ENCODE peak calls at places on chromosome 18, in nine cellular contexts. One of them, this sample, is unnamed.
A peak's percentile ranks its signal among the peaks of the same experiment; 100 is the strongest.

GRCh38 chr18:50096766-50097435 is 98.0 kb downstream of the MYO5B start:
- DNase-seq in fibroblast of lung: no peak
- DNase-seq in heart right ventricle: no peak
- DNase-seq in tibial artery: no peak
- DNase-seq in left lung: no peak
- DNase-seq in body of pancreas: peak; percentile 89
- DNase-seq in Peyer's patch: no peak
- DNase-seq in cardiac muscle cell: no peak
- DNase-seq in adrenal gland: no peak
- DNase-seq in this sample: no peak

GRCh38 chr18:58993260-58993659 is 128.6 kb downstream of the ZNF532 start:
- DNase-seq in fibroblast of lung: peak; percentile 93
- DNase-seq in heart right ventricle: peak; percentile 47
- DNase-seq in tibial artery: no peak
- DNase-seq in left lung: no peak
- DNase-seq in body of pancreas: no peak
- DNase-seq in Peyer's patch: no peak
- DNase-seq in cardiac muscle cell: peak; percentile 91
- DNase-seq in adrenal gland: no peak
- DNase-seq in this sample: no peak

GRCh38 chr18:49563130-49563540 is 1.3 kb downstream of the LIPG start:
- DNase-seq in fibroblast of lung: peak; percentile 57
- DNase-seq in heart right ventricle: no peak
- DNase-seq in tibial artery: no peak
- DNase-seq in left lung: no peak
- DNase-seq in body of pancreas: no peak
- DNase-seq in Peyer's patch: no peak
- DNase-seq in cardiac muscle cell: peak; percentile 21
- DNase-seq in adrenal gland: no peak
- DNase-seq in this sample: no peak

GRCh38 chr18:59517446-59518171 is 158.5 kb upstream of the LMAN1 start:
- DNase-seq in fibroblast of lung: peak; percentile 22
- DNase-seq in heart right ventricle: peak; percentile 25
- DNase-seq in tibial artery: no peak
- DNase-seq in left lung: no peak
- DNase-seq in body of pancreas: no peak
- DNase-seq in Peyer's patch: no peak
- DNase-seq in cardiac muscle cell: peak; percentile 33
- DNase-seq in adrenal gland: no peak
- DNase-seq in this sample: no peak

GRCh38 chr18:21110667-21111350 is 804 bp downstream of the ROCK1 start:
- DNase-seq in fibroblast of lung: peak; percentile 54
- DNase-seq in heart right ventricle: peak; percentile 25
- DNase-seq in tibial artery: peak; percentile 69
- DNase-seq in left lung: peak; percentile 92
- DNase-seq in body of pancreas: peak; percentile 55
- DNase-seq in Peyer's patch: peak; percentile 84
- DNase-seq in cardiac muscle cell: peak; percentile 38
- DNase-seq in adrenal gland: peak; percentile 41
- DNase-seq in this sample: peak; percentile 46

GRCh38 chr18:3319399-3319798 is 57.5 kb downstream of the MYL12B start:
- DNase-seq in fibroblast of lung: peak; percentile 49
- DNase-seq in heart right ventricle: no peak
- DNase-seq in tibial artery: no peak
- DNase-seq in left lung: no peak
- DNase-seq in body of pancreas: no peak
- DNase-seq in Peyer's patch: no peak
- DNase-seq in cardiac muscle cell: no peak
- DNase-seq in adrenal gland: no peak
- DNase-seq in this sample: no peak

GRCh38 chr18:75337348-75337747 is 90.2 kb downstream of the SMIM21 start:
- DNase-seq in fibroblast of lung: no peak
- DNase-seq in heart right ventricle: no peak
- DNase-seq in tibial artery: no peak
- DNase-seq in left lung: no peak
- DNase-seq in body of pancreas: no peak
- DNase-seq in Peyer's patch: no peak
- DNase-seq in cardiac muscle cell: no peak
- DNase-seq in adrenal gland: no peak
- DNase-seq in this sample: no peak

GRCh38 chr18:74598350-74599001 is 806 bp downstream of the ZNF407 start:
- DNase-seq in fibroblast of lung: peak; percentile 55
- DNase-seq in heart right ventricle: peak; percentile 48
- DNase-seq in tibial artery: peak; percentile 71
- DNase-seq in left lung: peak; percentile 90
- DNase-seq in body of pancreas: peak; percentile 64
- DNase-seq in Peyer's patch: peak; percentile 77
- DNase-seq in cardiac muscle cell: peak; percentile 42
- DNase-seq in adrenal gland: peak; percentile 63
- DNase-seq in this sample: peak; percentile 55

GRCh38 chr18:33282709-33283333 is 157.7 kb downstream of the CCDC178 start:
- DNase-seq in fibroblast of lung: no peak
- DNase-seq in heart right ventricle: no peak
- DNase-seq in tibial artery: peak; percentile 44
- DNase-seq in left lung: peak; percentile 28
- DNase-seq in body of pancreas: no peak
- DNase-seq in Peyer's patch: no peak
- DNase-seq in cardiac muscle cell: no peak
- DNase-seq in adrenal gland: no peak
- DNase-seq in this sample: no peak

GRCh38 chr18:6959110-6959509 is 158.5 kb downstream of the LAMA1 start:
- DNase-seq in fibroblast of lung: no peak
- DNase-seq in heart right ventricle: no peak
- DNase-seq in tibial artery: no peak
- DNase-seq in left lung: no peak
- DNase-seq in body of pancreas: no peak
- DNase-seq in Peyer's patch: no peak
- DNase-seq in cardiac muscle cell: no peak
- DNase-seq in adrenal gland: no peak
- DNase-seq in this sample: no peak

GRCh38 chr18:59024829-59025228 is 114.9 kb upstream of the SEC11C start:
- DNase-seq in fibroblast of lung: peak; percentile 67
- DNase-seq in heart right ventricle: peak; percentile 51
- DNase-seq in tibial artery: peak; percentile 82
- DNase-seq in left lung: no peak
- DNase-seq in body of pancreas: no peak
- DNase-seq in Peyer's patch: no peak
- DNase-seq in cardiac muscle cell: peak; percentile 69
- DNase-seq in adrenal gland: no peak
- DNase-seq in this sample: no peak

GRCh38 chr18:58221060-58221725 is 177.2 kb downstream of the NEDD4L start:
- DNase-seq in fibroblast of lung: peak; percentile 98
- DNase-seq in heart right ventricle: no peak
- DNase-seq in tibial artery: no peak
- DNase-seq in left lung: no peak
- DNase-seq in body of pancreas: peak; percentile 80
- DNase-seq in Peyer's patch: peak; percentile 85
- DNase-seq in cardiac muscle cell: peak; percentile 39
- DNase-seq in adrenal gland: no peak
- DNase-seq in this sample: no peak

GRCh38 chr18:63236417-63236816 is 83.2 kb downstream of the BCL2 start:
- DNase-seq in fibroblast of lung: no peak
- DNase-seq in heart right ventricle: peak; percentile 38
- DNase-seq in tibial artery: no peak
- DNase-seq in left lung: peak; percentile 61
- DNase-seq in body of pancreas: no peak
- DNase-seq in Peyer's patch: no peak
- DNase-seq in cardiac muscle cell: no peak
- DNase-seq in adrenal gland: peak; percentile 28
- DNase-seq in this sample: no peak

GRCh38 chr18:63234432-63234831 is 85.1 kb downstream of the BCL2 start:
- DNase-seq in fibroblast of lung: no peak
- DNase-seq in heart right ventricle: no peak
- DNase-seq in tibial artery: no peak
- DNase-seq in left lung: no peak
- DNase-seq in body of pancreas: no peak
- DNase-seq in Peyer's patch: no peak
- DNase-seq in cardiac muscle cell: no peak
- DNase-seq in adrenal gland: no peak
- DNase-seq in this sample: no peak

GRCh38 chr18:63232826-63233225 is 86.7 kb downstream of the BCL2 start:
- DNase-seq in fibroblast of lung: no peak
- DNase-seq in heart right ventricle: no peak
- DNase-seq in tibial artery: no peak
- DNase-seq in left lung: no peak
- DNase-seq in body of pancreas: no peak
- DNase-seq in Peyer's patch: no peak
- DNase-seq in cardiac muscle cell: no peak
- DNase-seq in adrenal gland: no peak
- DNase-seq in this sample: no peak

GRCh38 chr18:63233334-63233733 is 86.2 kb downstream of the BCL2 start:
- DNase-seq in fibroblast of lung: no peak
- DNase-seq in heart right ventricle: no peak
- DNase-seq in tibial artery: no peak
- DNase-seq in left lung: no peak
- DNase-seq in body of pancreas: no peak
- DNase-seq in Peyer's patch: no peak
- DNase-seq in cardiac muscle cell: no peak
- DNase-seq in adrenal gland: no peak
- DNase-seq in this sample: no peak

GRCh38 chr18:63234839-63235238 is 84.7 kb downstream of the BCL2 start:
- DNase-seq in fibroblast of lung: no peak
- DNase-seq in heart right ventricle: no peak
- DNase-seq in tibial artery: no peak
- DNase-seq in left lung: no peak
- DNase-seq in body of pancreas: no peak
- DNase-seq in Peyer's patch: no peak
- DNase-seq in cardiac muscle cell: peak; percentile 11
- DNase-seq in adrenal gland: no peak
- DNase-seq in this sample: no peak
- TF ChIP-seq CTCF in fibroblast of lung: no peak
- TF ChIP-seq CTCF in heart right ventricle: no peak
- TF ChIP-seq CTCF in tibial artery: no peak
- TF ChIP-seq CTCF in left lung: no peak
- TF ChIP-seq CTCF in body of pancreas: no peak
- TF ChIP-seq CTCF in Peyer's patch: no peak
- TF ChIP-seq CTCF in cardiac muscle cell: no peak
- TF ChIP-seq CTCF in adrenal gland: no peak
- TF ChIP-seq CTCF in this sample: no peak

GRCh38 chr18:55549474-55550104 is 38.4 kb downstream of the TCF4 start:
- DNase-seq in fibroblast of lung: no peak
- DNase-seq in heart right ventricle: no peak
- DNase-seq in tibial artery: no peak
- DNase-seq in left lung: no peak
- DNase-seq in body of pancreas: no peak
- DNase-seq in Peyer's patch: no peak
- DNase-seq in cardiac muscle cell: no peak
- DNase-seq in adrenal gland: no peak
- DNase-seq in this sample: no peak

GRCh38 chr18:55547705-55548056 is 40.3 kb downstream of the TCF4 start:
- DNase-seq in fibroblast of lung: no peak
- DNase-seq in heart right ventricle: no peak
- DNase-seq in tibial artery: no peak
- DNase-seq in left lung: no peak
- DNase-seq in body of pancreas: no peak
- DNase-seq in Peyer's patch: no peak
- DNase-seq in cardiac muscle cell: no peak
- DNase-seq in adrenal gland: no peak
- DNase-seq in this sample: no peak

GRCh38 chr18:55544028-55544427 is 44.0 kb downstream of the TCF4 start:
- DNase-seq in fibroblast of lung: no peak
- DNase-seq in heart right ventricle: no peak
- DNase-seq in tibial artery: no peak
- DNase-seq in left lung: no peak
- DNase-seq in body of pancreas: no peak
- DNase-seq in Peyer's patch: no peak
- DNase-seq in cardiac muscle cell: no peak
- DNase-seq in adrenal gland: no peak
- DNase-seq in this sample: no peak

GRCh38 chr18:55543130-55543704 is 44.8 kb downstream of the TCF4 start:
- DNase-seq in fibroblast of lung: no peak
- DNase-seq in heart right ventricle: no peak
- DNase-seq in tibial artery: no peak
- DNase-seq in left lung: no peak
- DNase-seq in body of pancreas: no peak
- DNase-seq in Peyer's patch: no peak
- DNase-seq in cardiac muscle cell: no peak
- DNase-seq in adrenal gland: no peak
- DNase-seq in this sample: no peak

GRCh38 chr18:55546873-55547704 is 40.9 kb downstream of the TCF4 start:
- DNase-seq in fibroblast of lung: peak; percentile 94
- DNase-seq in heart right ventricle: peak; percentile 26
- DNase-seq in tibial artery: no peak
- DNase-seq in left lung: no peak
- DNase-seq in body of pancreas: no peak
- DNase-seq in Peyer's patch: no peak
- DNase-seq in cardiac muscle cell: peak; percentile 74
- DNase-seq in adrenal gland: peak; percentile 19
- DNase-seq in this sample: no peak
- H3K27ac ChIP-seq in fibroblast of lung: peak overlapping the region; percentile 48
- H3K27ac ChIP-seq in heart right ventricle: no peak overlapping the region
- H3K27ac ChIP-seq in tibial artery: peak overlapping the region; percentile 33
- H3K27ac ChIP-seq in left lung: peak overlapping the region; percentile 28
- H3K27ac ChIP-seq in body of pancreas: no peak overlapping the region
- H3K27ac ChIP-seq in Peyer's patch: peak overlapping the region; percentile 16
- H3K27ac ChIP-seq in cardiac muscle cell: no peak overlapping the region
- H3K27ac ChIP-seq in adrenal gland: peak overlapping the region; percentile 42
- H3K27ac ChIP-seq in this sample: no peak overlapping the region

DNA sequence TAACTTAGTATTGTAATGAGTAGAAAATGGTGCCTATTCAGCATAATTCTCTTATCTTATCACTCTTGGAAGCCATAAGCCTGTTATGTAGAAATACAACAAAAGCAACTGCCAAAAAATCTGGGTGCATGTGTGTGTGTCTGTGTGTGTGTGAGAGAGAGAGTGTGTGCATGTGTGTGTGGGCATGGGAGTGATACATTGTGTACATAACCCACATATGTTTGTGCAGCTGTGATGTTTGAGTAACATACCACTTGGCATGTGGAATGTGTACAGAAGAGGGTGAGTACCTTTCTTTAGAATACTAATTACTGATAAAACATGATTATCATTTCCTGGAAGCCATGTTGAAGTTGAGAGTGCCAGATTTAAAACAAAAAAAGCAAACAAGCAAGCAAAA is 642.3 kb upstream of the SYT4 start:
- DNase-seq in fibroblast of lung: peak; percentile 62
- DNase-seq in heart right ventricle: no peak
- DNase-seq in tibial artery: no peak
- DNase-seq in left lung: no peak
- DNase-seq in body of pancreas: peak; percentile 45
- DNase-seq in Peyer's patch: no peak
- DNase-seq in cardiac muscle cell: peak; percentile 79
- DNase-seq in adrenal gland: no peak
- DNase-seq in this sample: no peak
- H3K27me3 ChIP-seq in fibroblast of lung: no peaks in the 10 kb centered on the region
- H3K27me3 ChIP-seq in heart right ventricle: no peaks in the 10 kb centered on the region
- H3K27me3 ChIP-seq in tibial artery: peaks cover 2% of the 10 kb centered on the region
- H3K27me3 ChIP-seq in left lung: no peaks in the 10 kb centered on the region
- H3K27me3 ChIP-seq in body of pancreas: no peaks in the 10 kb centered on the region
- H3K27me3 ChIP-seq in Peyer's patch: no peaks in the 10 kb centered on the region
- H3K27me3 ChIP-seq in cardiac muscle cell: no peaks in the 10 kb centered on the region
- H3K27me3 ChIP-seq in adrenal gland: no peaks in the 10 kb centered on the region
- H3K27me3 ChIP-seq in this sample: no peaks in the 10 kb centered on the region

DNA sequence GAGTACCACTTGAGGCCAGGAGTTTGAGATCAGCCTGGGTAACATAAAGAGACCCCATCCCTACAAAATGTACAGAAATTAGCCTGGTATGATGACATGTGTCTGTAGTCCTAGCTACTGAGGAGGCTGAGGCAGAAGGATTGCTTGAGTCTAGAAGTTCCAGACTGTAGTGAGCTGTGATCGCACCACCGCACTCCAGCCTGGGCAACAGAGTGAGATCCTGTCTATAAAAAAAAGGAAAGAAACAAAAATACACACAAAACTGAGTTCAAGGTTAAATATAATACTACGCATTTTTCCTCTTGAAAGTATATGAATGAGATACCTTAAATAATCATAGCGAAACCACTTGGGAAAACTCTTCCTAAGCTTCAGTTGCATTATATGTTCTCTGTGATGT is 94.0 kb downstream of the LDLRAD4 start:
- DNase-seq in fibroblast of lung: no peak
- DNase-seq in heart right ventricle: no peak
- DNase-seq in tibial artery: no peak
- DNase-seq in left lung: no peak
- DNase-seq in body of pancreas: no peak
- DNase-seq in Peyer's patch: no peak
- DNase-seq in cardiac muscle cell: no peak
- DNase-seq in adrenal gland: no peak
- DNase-seq in this sample: no peak
- TF ChIP-seq CTCF in fibroblast of lung: no peak
- TF ChIP-seq CTCF in heart right ventricle: no peak
- TF ChIP-seq CTCF in tibial artery: no peak
- TF ChIP-seq CTCF in left lung: no peak
- TF ChIP-seq CTCF in body of pancreas: no peak
- TF ChIP-seq CTCF in Peyer's patch: no peak
- TF ChIP-seq CTCF in cardiac muscle cell: no peak
- TF ChIP-seq CTCF in adrenal gland: no peak
- TF ChIP-seq CTCF in this sample: no peak